ENCODE peak calls at places on chromosomes 5 and 9, in five cellular contexts. N is T-helper 1 cell; L is central memory CD4-positive, alpha-beta T cell; F is upper lobe of left lung; M is GM03348. Q is an unnamed sample.

GRCh38 chr5:146965781-146966659 is 87.5 kb upstream of the PPP2R2B start:
- DNase-seq in L (peak), N (peak), M (peak), F (peak), Q (peak)

GRCh38 chr9:33742519-33742918 is 52.8 kb upstream of the PRSS3 start:
- DNase-seq in M (no peak), F (no peak), L (no peak), N (no peak), Q (no peak)

GRCh38 chr9:124792976-124793594 is 16.2 kb downstream of the OLFML2A start:
- DNase-seq in L (no peak), M (no peak), N (no peak), F (peak), Q (peak)

GRCh38 chr5:150497274-150497988 is 10.5 kb upstream of the NDST1 start:
- DNase-seq in N (no peak), M (peak), F (peak), L (no peak), Q (peak)

GRCh38 chr9:115016369-115016768 is 86.0 kb upstream of the TNFSF8 start:
- DNase-seq in N (no peak), F (no peak), L (no peak), M (no peak), Q (no peak)

GRCh38 chr5:64759960-64760695 is 8.4 kb downstream of the SREK1IP1 start:
- DNase-seq in F (no peak), N (no peak), M (no peak), L (no peak), Q (no peak)

GRCh38 chr9:113624721-113625120 is 161.2 kb downstream of the RGS3 start:
- DNase-seq in F (no peak), M (peak), L (no peak), N (no peak), Q (peak)

GRCh38 chr5:54570923-54571322 is 53.4 kb downstream of the SNX18 start:
- DNase-seq in N (no peak), M (peak), F (no peak), L (no peak), Q (peak)

GRCh38 chr5:169875091-169875727 is 105.1 kb downstream of the INSYN2B start:
- DNase-seq in M (peak), L (no peak), N (no peak), F (peak), Q (peak)

GRCh38 chr5:150412319-150413175 is at the start of gene CD74:
- DNase-seq in M (peak), F (peak), L (peak), N (peak), Q (no peak)

GRCh38 chr9:86535406-86535915 is 181.3 kb upstream of the TUT7 start:
- DNase-seq in L (no peak), F (no peak), N (no peak), M (no peak), Q (no peak)

Q was measured in foreskin fibroblast.